ENCODE peak calls at places on chromosomes 7 and 10, in four cellular contexts. L, C, I and Q are unnamed samples.

GRCh38 chr7:5661941-5662340 is 119.5 kb downstream of the RNF216 start:
- DNase-seq in C (peak; percentile 19), L (no peak), I (no peak), Q (no peak)

GRCh38 chr7:101878938-101879337 is 61.5 kb downstream of the CUX1 start:
- DNase-seq in L (no peak), I (no peak), C (no peak), Q (no peak)

GRCh38 chr7:143408686-143409551 is at the start of gene EPHA1:
- DNase-seq in I (no peak), L (no peak), C (no peak), Q (no peak)

GRCh38 chr7:128304212-128304611 is 39.5 kb downstream of the RBM28 start:
- DNase-seq in L (no peak), I (no peak), C (no peak), Q (no peak)

GRCh38 chr7:24980695-24981543 is 941 bp upstream of the OSBPL3 start:
- DNase-seq in I (peak; percentile 34), L (no peak), C (no peak), Q (no peak)

GRCh38 chr7:141430426-141431142 is 120.6 kb upstream of the AGK start:
- DNase-seq in I (no peak), L (no peak), C (no peak), Q (no peak)

GRCh38 chr10:122878799-122879338 is 512 bp downstream of the FAM24B start:
- DNase-seq in C (no peak), I (no peak), L (no peak), Q (no peak)

GRCh38 chr7:113797420-113797995 is 121.3 kb downstream of the PPP1R3A start:
- DNase-seq in L (no peak), C (no peak), I (no peak), Q (no peak)

GRCh38 chr7:22549667-22550513 is 49.9 kb upstream of the STEAP1B start:
- DNase-seq in C (peak; percentile 32), L (no peak), I (peak; percentile 39), Q (peak; percentile 19)

GRCh38 chr7:155800741-155801267 is 11.5 kb downstream of the SHH start:
- DNase-seq in L (no peak), I (no peak), C (no peak), Q (no peak)

GRCh38 chr7:41222704-41223103 is 480.2 kb downstream of the INHBA start:
- DNase-seq in L (peak; percentile 60), C (no peak), I (no peak), Q (peak; percentile 61)

GRCh38 chr10:67005981-67006380 is 80.1 kb downstream of the LRRTM3 start:
- DNase-seq in L (no peak), C (no peak), I (no peak), Q (no peak)

GRCh38 chr7:50426280-50427045 is 23.7 kb downstream of the FIGNL1 start:
- DNase-seq in C (no peak), I (no peak), L (no peak), Q (no peak)

GRCh38 chr10:4941540-4942330 is 21.5 kb upstream of the AKR1C1 start:
- DNase-seq in L (no peak), C (no peak), I (peak; percentile 91), Q (no peak)

GRCh38 chr7:157572622-157573021 is 235.8 kb downstream of the DNAJB6 start:
- DNase-seq in L (no peak), I (no peak), C (no peak), Q (no peak)

GRCh38 chr10:113320213-113320612 is 232.6 kb upstream of the HABP2 start:
- DNase-seq in I (no peak), C (no peak), L (no peak), Q (no peak)

GRCh38 chr7:82562716-82563404 is 119.3 kb upstream of the CACNA2D1 start:
- DNase-seq in C (no peak), L (peak; percentile 15), I (no peak), Q (peak; percentile 82)

GRCh38 chr10:122854648-122855047 is 9.0 kb upstream of the CUZD1 start:
- DNase-seq in C (no peak), L (no peak), I (peak; percentile 64), Q (peak; percentile 58)

GRCh38 chr10:44930904-44931620 is 19.9 kb downstream of the TMEM72 start:
- DNase-seq in C (no peak), L (no peak), I (no peak), Q (no peak)

GRCh38 chr10:86699991-86700840 is 31.9 kb downstream of the LDB3 start:
- DNase-seq in L (no peak), C (no peak), I (no peak), Q (no peak)

GRCh38 chr7:99170730-99171074 is 26.8 kb upstream of the SMURF1 start:
- DNase-seq in L (no peak), I (no peak), C (no peak), Q (no peak)

GRCh38 chr10:5502903-5503835 is 3.8 kb upstream of the CALML5 start:
- DNase-seq in L (no peak), I (no peak), C (no peak), Q (no peak)

GRCh38 chr10:62528441-62528840 is 154.3 kb downstream of the ZNF365 start:
- DNase-seq in L (no peak), I (no peak), C (no peak), Q (no peak)

GRCh38 chr7:28442540-28443420 is 30.5 kb downstream of the CREB5 start:
- DNase-seq in I (no peak), L (no peak), C (no peak), Q (no peak)

GRCh38 chr7:70776627-70777101 is 355.3 kb upstream of the GALNT17 start:
- DNase-seq in C (no peak), I (no peak), L (no peak), Q (no peak)

GRCh38 chr7:101363734-101364374 is 1.2 kb downstream of the COL26A1 start:
- DNase-seq in I (peak; percentile 70), C (peak; percentile 78), L (peak; percentile 7), Q (no peak)

GRCh38 chr10:25698638-25699037 is 235.4 kb upstream of the MYO3A start:
- DNase-seq in C (no peak), L (no peak), I (no peak), Q (no peak)

GRCh38 chr10:73867126-73867807 is 7.1 kb downstream of the CAMK2G start:
- DNase-seq in L (no peak), C (no peak), I (no peak), Q (no peak)

GRCh38 chr10:7513936-7514335 is 103.1 kb upstream of the SFMBT2 start:
- DNase-seq in L (no peak), C (no peak), I (no peak), Q (no peak)

GRCh38 chr10:36675458-36675880 is 449.9 kb upstream of the ANKRD30A start:
- DNase-seq in C (no peak), I (peak; percentile 57), L (no peak), Q (peak; percentile 83)

GRCh38 chr7:22482476-22482875 is 17.5 kb downstream of the STEAP1B start:
- DNase-seq in L (no peak), I (no peak), C (no peak), Q (no peak)

GRCh38 chr7:2725178-2726105 is 37.4 kb downstream of the AMZ1 start:
- DNase-seq in L (no peak), C (no peak), I (no peak), Q (no peak)

DNA sequence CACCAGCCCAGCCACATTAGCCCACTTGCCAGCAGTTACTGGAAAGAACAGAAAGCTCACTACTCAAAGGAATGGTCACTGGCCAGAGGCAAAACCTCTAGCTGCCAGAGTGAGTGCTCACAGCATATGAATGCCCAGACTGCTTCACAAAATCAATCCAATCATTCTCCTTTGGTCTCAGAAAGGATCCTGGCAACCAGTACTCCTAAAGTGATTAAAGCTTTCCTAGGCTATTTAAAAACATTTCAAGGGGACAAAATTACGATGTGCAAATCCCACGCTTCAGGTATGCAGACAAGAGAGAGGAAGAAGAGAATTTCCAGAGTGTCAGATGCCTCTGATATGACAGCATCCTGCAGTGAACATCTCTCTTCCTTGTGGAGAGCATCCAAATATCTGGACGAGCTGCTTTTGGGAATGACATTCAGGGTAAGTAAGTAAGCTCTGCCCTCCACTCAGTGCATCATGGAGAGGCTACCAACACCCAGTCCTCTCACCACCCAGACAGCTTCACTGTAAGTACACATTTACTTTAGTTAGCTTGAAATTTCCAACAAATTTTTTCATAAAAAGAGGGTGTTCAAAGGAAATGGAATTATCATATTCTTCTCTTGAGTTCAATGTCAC is 25.1 kb downstream of the ICA1 start:
- DNase-seq in C (no peak), L (no peak), I (no peak), Q (no peak)
- TF ChIP-seq CTCF in C (no peak), L (no peak), I (no peak), Q (no peak)

DNA sequence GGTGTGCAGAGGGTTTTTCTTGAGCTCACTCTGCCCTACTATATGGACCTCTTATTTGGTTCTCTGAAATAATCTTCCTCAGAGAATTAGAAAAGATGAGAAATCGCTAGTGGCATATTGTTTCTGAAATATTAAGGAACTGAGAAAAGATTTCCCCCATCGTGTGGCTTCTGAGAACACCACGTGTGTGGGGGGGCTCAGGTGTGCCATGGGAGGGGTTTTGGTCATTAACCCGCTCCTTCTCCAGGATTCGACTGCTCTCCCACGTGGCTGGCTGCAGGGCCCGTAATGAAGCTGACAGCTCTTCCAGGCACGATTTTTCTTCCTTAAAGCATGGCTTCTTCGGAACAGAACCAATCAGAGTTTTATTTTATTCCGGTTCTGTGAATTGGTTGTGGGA is 67.7 kb downstream of the XRCC2 start:
- DNase-seq in C (no peak), I (no peak), L (no peak), Q (no peak)
- H3K27ac ChIP-seq in C (no peak overlapping the region), I (no peak overlapping the region), L (no peak overlapping the region), Q (no peak overlapping the region)

DNA sequence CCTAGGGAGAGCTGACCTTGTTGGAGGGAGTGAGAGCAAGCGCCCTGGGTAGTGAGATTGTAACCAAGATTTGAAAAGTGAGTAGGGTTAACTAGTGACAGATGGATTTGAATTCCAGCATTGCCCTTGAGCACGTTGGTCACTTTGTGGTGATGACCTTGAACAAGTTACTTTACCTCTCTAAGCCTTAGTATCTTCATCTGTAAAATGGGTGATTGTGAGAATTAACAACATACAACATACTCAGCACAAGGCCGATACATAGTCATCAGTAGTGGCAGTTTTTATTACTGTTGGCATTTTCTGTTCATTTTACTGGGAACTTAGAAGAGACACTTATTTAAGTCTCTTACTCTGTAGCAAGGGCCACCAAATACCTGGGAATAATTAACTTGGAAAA is 25.5 kb downstream of the SNX10 start:
- DNase-seq in C (no peak), L (no peak), I (no peak), Q (no peak)
- H3K4me3 ChIP-seq in C (no peak overlapping the region), L (no peak overlapping the region), I (no peak overlapping the region), Q (no peak overlapping the region)

DNA sequence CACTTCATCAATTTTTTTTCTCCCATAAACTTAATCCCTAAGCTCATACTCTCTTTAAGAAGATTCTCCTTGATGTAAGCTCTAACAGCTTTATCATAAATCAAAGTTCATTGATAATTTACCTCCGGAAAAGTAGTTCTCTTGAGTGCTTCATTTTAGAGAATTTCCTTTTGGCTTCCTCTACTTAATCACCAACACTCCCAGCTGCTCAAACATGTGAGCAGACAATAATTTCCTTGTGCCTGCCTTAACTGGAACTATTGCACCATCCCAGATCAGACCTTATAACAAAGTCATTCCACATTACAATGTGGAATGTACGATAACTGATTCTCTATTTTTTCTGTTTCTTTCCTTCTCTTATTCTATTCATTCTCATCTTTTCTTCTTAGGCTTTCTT is 5.9 kb downstream of the FEZF1 start:
- DNase-seq in I (no peak), C (no peak), L (no peak), Q (no peak)
- TF ChIP-seq CTCF in I (no peak), C (no peak), L (no peak), Q (no peak)

GRCh38 chr7:19009936-19010280 is 107.5 kb downstream of the TWIST1 start:
- DNase-seq in L (no peak), C (no peak), I (no peak), Q (no peak)

GRCh38 chr7:19011212-19011611 is 106.2 kb downstream of the TWIST1 start:
- DNase-seq in L (no peak), C (no peak), I (no peak), Q (peak; percentile 53)

GRCh38 chr7:19015066-19015465 is 102.4 kb downstream of the TWIST1 start:
- DNase-seq in C (no peak), I (no peak), L (no peak), Q (no peak)

GRCh38 chr7:19009241-19009935 is 108.0 kb downstream of the TWIST1 start:
- DNase-seq in L (no peak), C (no peak), I (no peak), Q (no peak)
- H3K27ac ChIP-seq in L (no peak overlapping the region), C (no peak overlapping the region), I (no peak overlapping the region), Q (peak overlapping the region; percentile 40)